ENCODE peak calls at places on chromosomes 4 and X, in nine cellular contexts. P is stimulated activated CD8-positive, alpha-beta memory T cell treated with anti-CD3 and anti-CD28 coated beads, Interleukin-7, amount 100 ng/mL, for 24 hours; W is activated effector memory CD4-positive, alpha-beta T cell treated with anti-CD3 and anti-CD28 coated beads, Interleukin-2, amount 50 U/mL, for 16 hours; S is activated CD4-positive, alpha-beta T cell treated with anti-CD3 and anti-CD28 coated beads, Interleukin-2, amount 50 U/mL, for 24 hours; B is ecto neural progenitor cell; O is posterior vena cava; Y is NCI-H1105; E is non-pigmented ciliary epithelial cell; Q is T1000. D is an unnamed sample.

GRCh38 chr4:3720461-3720860 is 45.7 kb upstream of the ADRA2C start:
- DNase-seq in W (no peak), O (no peak), Q (no peak), E (no peak), P (no peak), S (no peak), Y (peak), B (no peak), D (no peak)

GRCh38 chr4:38523524-38524448 is 140.2 kb upstream of the KLF3 start:
- DNase-seq in Q (no peak), W (peak), O (no peak), P (no peak), B (no peak), E (no peak), S (no peak), Y (no peak), D (no peak)

GRCh38 chr4:73388887-73389286 is 15.2 kb upstream of the ALB start:
- DNase-seq in P (no peak), Y (no peak), O (no peak), B (no peak), Q (no peak), W (no peak), S (no peak), E (no peak), D (no peak)

GRCh38 chr4:113979973-113980615 is 647 bp upstream of the ARSJ start:
- DNase-seq in S (no peak), B (no peak), Q (no peak), W (no peak), Y (no peak), O (no peak), P (no peak), E (no peak), D (no peak)

GRCh38 chr4:128904821-128905220 is 95.3 kb downstream of the JADE1 start:
- DNase-seq in E (no peak), Y (no peak), O (no peak), S (no peak), W (no peak), Q (no peak), B (no peak), P (no peak), D (no peak)

GRCh38 chrX:134715930-134716619 is 57.8 kb upstream of the PLAC1 start:
- DNase-seq in O (no peak), Y (no peak), W (no peak), Q (no peak), B (no peak), S (no peak), P (no peak), E (no peak), D (no peak)

GRCh38 chr4:44629280-44629866 is 22.1 kb downstream of the YIPF7 start:
- DNase-seq in W (peak), Y (peak), E (peak), S (no peak), B (no peak), Q (peak), P (no peak), O (no peak), D (no peak)

GRCh38 chrX:12139934-12140611 is 1.8 kb downstream of the FRMPD4 start:
- DNase-seq in B (no peak), Q (no peak), E (no peak), O (no peak), W (no peak), S (no peak), P (no peak), Y (no peak), D (no peak)

GRCh38 chrX:16578218-16578617 is 71.7 kb upstream of the S100G start:
- DNase-seq in E (no peak), W (no peak), B (no peak), Y (no peak), Q (no peak), S (no peak), P (no peak), O (no peak), D (no peak)

GRCh38 chr4:15562114-15562513 is 92.4 kb downstream of the CC2D2A start:
- DNase-seq in P (no peak), S (no peak), E (no peak), O (no peak), W (no peak), B (no peak), Y (no peak), Q (no peak), D (no peak)

GRCh38 chrX:152915541-152916241 is 17.8 kb downstream of the ZNF185 start:
- DNase-seq in O (no peak), B (peak), P (no peak), Q (peak), E (no peak), Y (no peak), W (no peak), S (no peak), D (no peak)

GRCh38 chr4:53012738-53013137 is 150.6 kb downstream of the RASL11B start:
- DNase-seq in W (no peak), S (no peak), E (no peak), B (no peak), O (no peak), Q (no peak), Y (no peak), P (no peak), D (no peak)

GRCh38 chr4:8115916-8116315 is 42.7 kb downstream of the ABLIM2 start:
- DNase-seq in Y (no peak), S (no peak), P (no peak), E (no peak), Q (no peak), W (no peak), O (peak), B (no peak), D (no peak)

GRCh38 chr4:98498774-98499173 is 159.6 kb downstream of the TSPAN5 start:
- DNase-seq in W (no peak), E (no peak), S (no peak), B (no peak), O (no peak), Y (no peak), Q (no peak), P (no peak), D (no peak)

GRCh38 chrX:138018145-138018799 is 452.3 kb downstream of the ZIC3 start:
- DNase-seq in B (no peak), E (no peak), W (no peak), S (no peak), O (no peak), Y (peak), Q (no peak), P (no peak), D (no peak)

GRCh38 chr4:10115657-10116624 is 658 bp downstream of the WDR1 start:
- DNase-seq in Y (peak), S (no peak), P (no peak), E (no peak), B (peak), Q (no peak), W (peak), O (peak), D (peak)

GRCh38 chrX:120251471-120252011 is 929 bp downstream of the ZBTB33 start:
- DNase-seq in P (no peak), W (peak), E (no peak), O (peak), S (peak), B (peak), Y (peak), Q (no peak), D (peak)

D was measured in breast epithelium.